ENCODE peak calls at places on chromosomes 6 and 20, in four cellular contexts. R is stimulated activated CD4-positive, alpha-beta T cell treated with anti-CD3 and anti-CD28 coated beads, Interleukin-1b, Interleukin-23, amount 100 ng/mL, for 1 hour; S is lung microvascular endothelial cell; E is HT1080. F is an unnamed sample.

GRCh38 chr6:166903500-166903899 is 52.9 kb downstream of the RNASET2 start:
- DNase-seq in S (peak), R (no peak), E (no peak), F (peak)

GRCh38 chr20:53611449-53611894 is 17.8 kb upstream of the ZNF217 start:
- DNase-seq in S (no peak), E (peak), R (no peak), F (peak)

GRCh38 chr6:34248198-34248726 is 544 bp downstream of the SMIM29 start:
- DNase-seq in E (no peak), S (peak), R (no peak), F (peak)

GRCh38 chr20:57505991-57506390 is 18.9 kb downstream of the CTCFL start:
- DNase-seq in S (no peak), E (no peak), R (no peak), F (no peak)

GRCh38 chr20:25218492-25218891 is 23.0 kb downstream of the ENTPD6 start:
- DNase-seq in S (no peak), E (no peak), R (no peak), F (no peak)

GRCh38 chr6:159134701-159135364 is 34.4 kb upstream of the FNDC1 start:
- DNase-seq in R (peak), S (peak), E (peak), F (peak)

GRCh38 chr20:6783752-6784725 is 16.6 kb downstream of the BMP2 start:
- DNase-seq in S (no peak), R (no peak), E (no peak), F (peak)

GRCh38 chr6:6057442-6058053 is 50.8 kb upstream of the NRN1 start:
- DNase-seq in S (peak), R (no peak), E (peak), F (peak)

GRCh38 chr20:22795897-22796296 is 211.5 kb upstream of the FOXA2 start:
- DNase-seq in E (peak), S (peak), R (no peak), F (peak)

GRCh38 chr6:44825284-44825683 is 437.8 kb downstream of the CDC5L start:
- DNase-seq in E (no peak), S (no peak), R (no peak), F (no peak)

GRCh38 chr20:4159765-4160490 is 144.6 kb upstream of the RNF24 start:
- DNase-seq in S (no peak), R (no peak), E (no peak), F (no peak)

GRCh38 chr6:106125925-106126435 is 39.8 kb downstream of the PRDM1 start:
- DNase-seq in R (no peak), E (no peak), S (no peak), F (no peak)

GRCh38 chr6:25614052-25614451 is 38.0 kb upstream of the SCGN start:
- DNase-seq in E (no peak), S (no peak), R (no peak), F (no peak)

GRCh38 chr6:82015526-82015925 is 232.0 kb downstream of the IBTK start:
- DNase-seq in S (no peak), R (no peak), E (no peak), F (peak)

GRCh38 chr6:129641344-129641743 is 68.6 kb downstream of the ARHGAP18 start:
- DNase-seq in S (no peak), E (no peak), R (no peak), F (no peak)

GRCh38 chr20:24582373-24583168 is 113.1 kb downstream of the SYNDIG1 start:
- DNase-seq in E (no peak), S (no peak), R (no peak), F (no peak)

GRCh38 chr6:143060806-143061596 is at the start of gene AIG1:
- DNase-seq in S (no peak), E (peak), R (peak), F (no peak)

GRCh38 chr6:30556964-30557682 is at the start of gene PRR3:
- DNase-seq in S (peak), E (peak), R (no peak), F (peak)

GRCh38 chr6:112636650-112637260 is 289.6 kb downstream of the RFPL4B start:
- DNase-seq in S (no peak), R (no peak), E (peak), F (no peak)

GRCh38 chr6:139380168-139380567 is 5.7 kb upstream of the CITED2 start:
- DNase-seq in R (no peak), S (no peak), E (no peak), F (no peak)

GRCh38 chr6:6751615-6752014 is 163.1 kb downstream of the LY86 start:
- DNase-seq in R (no peak), S (no peak), E (no peak), F (no peak)

GRCh38 chr6:22062807-22063408 is 233.9 kb downstream of the PRL start:
- DNase-seq in E (no peak), R (no peak), S (peak), F (peak)

F was measured in dermis blood vessel endothelial cell.